ENCODE peak calls at places on chromosome X, in four cellular contexts. U, R, O and G are unnamed samples.
A peak's percentile ranks its signal among the peaks of the same experiment; 100 is the strongest.

GRCh38 chrX:65745992-65746391 is 78.5 kb downstream of the MSN start:
- DNase-seq in O (no peak), R (no peak), U (no peak), G (no peak)

GRCh38 chrX:97524997-97525396 is 641.3 kb downstream of the RPA4 start:
- DNase-seq in O (no peak), U (no peak), R (no peak), G (no peak)

GRCh38 chrX:153361781-153362397 is 27.9 kb downstream of the ZNF275 start:
- DNase-seq in O (no peak), U (no peak), R (no peak), G (no peak)

GRCh38 chrX:140087865-140088264 is 122.5 kb upstream of the CXorf66 start:
- DNase-seq in U (no peak), O (no peak), R (no peak), G (no peak)

GRCh38 chrX:117743469-117744251 is 372.9 kb downstream of the KLHL13 start:
- DNase-seq in U (no peak), R (no peak), O (no peak), G (no peak)

GRCh38 chrX:38917954-38918353 is 116.7 kb downstream of the MID1IP1 start:
- DNase-seq in R (no peak), U (no peak), O (no peak), G (no peak)

GRCh38 chrX:3788494-3789233 is 75.2 kb upstream of the PRKX start:
- DNase-seq in R (no peak), O (no peak), U (no peak), G (no peak)

GRCh38 chrX:102858826-102859627 is 78.0 kb upstream of the RAB40AL start:
- DNase-seq in O (no peak), U (no peak), R (no peak), G (no peak)

GRCh38 chrX:142998447-142999208 is 27.1 kb upstream of the SPANXN4 start:
- DNase-seq in O (no peak), R (no peak), U (no peak), G (no peak)

GRCh38 chrX:38985375-38985774 is 184.1 kb downstream of the MID1IP1 start:
- DNase-seq in U (no peak), R (no peak), O (peak; percentile 8), G (no peak)

GRCh38 chrX:57286507-57287251 is at the start of gene FAAH2:
- DNase-seq in U (peak; percentile 26), O (peak; percentile 1), R (no peak), G (no peak)

GRCh38 chrX:120690941-120691340 is 61.1 kb upstream of the C1GALT1C1 start:
- DNase-seq in U (no peak), O (no peak), R (no peak), G (no peak)

GRCh38 chrX:72572248-72573157 is at the start of gene HDAC8:
- DNase-seq in O (peak; percentile 27), R (peak; percentile 21), U (peak; percentile 67), G (peak; percentile 36)

GRCh38 chrX:19127649-19128168 is 5.4 kb upstream of the ADGRG2 start:
- DNase-seq in R (no peak), U (no peak), O (no peak), G (no peak)

GRCh38 chrX:65635371-65635770 is 32.1 kb upstream of the MSN start:
- DNase-seq in U (peak; percentile 40), O (no peak), R (no peak), G (no peak)

GRCh38 chrX:136170109-136170800 is 22.9 kb downstream of the FHL1 start:
- DNase-seq in O (no peak), U (peak; percentile 49), R (no peak), G (no peak)

GRCh38 chrX:133813991-133814390 is 171.4 kb downstream of the GPC3 start:
- DNase-seq in O (no peak), U (no peak), R (no peak), G (no peak)

GRCh38 chrX:13515181-13515930 is 54.0 kb upstream of the EGFL6 start:
- DNase-seq in U (no peak), O (no peak), R (no peak), G (no peak)

GRCh38 chrX:74906427-74906826 is 18.8 kb downstream of the NEXMIF start:
- DNase-seq in R (no peak), O (no peak), U (no peak), G (no peak)

GRCh38 chrX:117835034-117835433 is 281.6 kb downstream of the KLHL13 start:
- DNase-seq in R (no peak), U (no peak), O (no peak), G (no peak)

GRCh38 chrX:106168107-106168506 is at the start of gene PWWP3B:
- DNase-seq in O (no peak), U (peak; percentile 23), R (peak; percentile 7), G (no peak)

GRCh38 chrX:46587158-46587557 is 13.6 kb downstream of the CHST7 start:
- DNase-seq in R (no peak), O (no peak), U (no peak), G (no peak)

GRCh38 chrX:1788300-1788911 is 173.5 kb downstream of the ASMT start:
- DNase-seq in O (no peak), R (no peak), U (no peak), G (no peak)

GRCh38 chrX:129690435-129690834 is 35.7 kb upstream of the APLN start:
- DNase-seq in R (no peak), O (no peak), U (peak; percentile 52), G (no peak)

GRCh38 chrX:11064851-11065600 is 46.1 kb upstream of the HCCS start:
- DNase-seq in U (no peak), R (no peak), O (no peak), G (no peak)

GRCh38 chrX:118216488-118216887 is 99.9 kb upstream of the KLHL13 start:
- DNase-seq in O (no peak), U (no peak), R (no peak), G (no peak)

GRCh38 chrX:50920132-50920531 is 9.6 kb downstream of the BMP15 start:
- DNase-seq in U (no peak), O (no peak), R (no peak), G (no peak)

GRCh38 chrX:38474543-38474942 is 86.8 kb upstream of the TSPAN7 start:
- DNase-seq in U (no peak), O (no peak), R (no peak), G (no peak)

GRCh38 chrX:75229774-75230173 is 44.1 kb upstream of the UPRT start:
- DNase-seq in U (no peak), O (no peak), R (no peak), G (no peak)

GRCh38 chrX:8868906-8869305 is 67.7 kb upstream of the FAM9A start:
- DNase-seq in U (no peak), R (no peak), O (no peak), G (no peak)

GRCh38 chrX:8869812-8870211 is 68.6 kb upstream of the FAM9A start:
- DNase-seq in U (no peak), O (no peak), R (no peak), G (no peak)

GRCh38 chrX:8870411-8870810 is 69.2 kb upstream of the FAM9A start:
- DNase-seq in R (no peak), O (no peak), U (no peak), G (no peak)

GRCh38 chrX:8873102-8873501 is 71.9 kb upstream of the FAM9A start:
- DNase-seq in U (no peak), O (no peak), R (no peak), G (no peak)

DNA sequence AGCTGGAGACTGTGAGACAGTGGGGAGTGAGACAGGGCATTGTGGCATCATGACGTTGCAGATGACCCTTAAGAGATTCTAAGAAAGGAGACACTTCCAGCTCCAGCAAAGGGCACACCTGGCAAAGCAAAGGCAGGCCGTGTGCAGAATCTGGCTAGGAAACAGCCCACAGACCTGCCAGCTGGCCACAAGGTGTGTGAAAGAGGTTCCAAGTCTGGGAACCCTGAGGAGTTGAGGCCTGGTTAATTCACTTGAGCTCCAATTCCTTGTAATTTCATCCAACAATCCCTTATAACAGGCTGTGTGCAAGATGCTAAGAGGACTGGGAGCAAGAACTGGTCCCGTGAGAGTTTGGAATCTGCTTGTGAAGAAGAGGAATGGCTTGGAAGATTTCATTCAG is 72.8 kb upstream of the FAM9A start:
- DNase-seq in U (no peak), R (no peak), O (no peak), G (no peak)
- TF ChIP-seq POLR2A in U (no peak), R (no peak), O (no peak), G (no peak)

GRCh38 chrX:40644821-40645358 is 2.5 kb downstream of the CXorf38 start:
- DNase-seq in U (peak; percentile 79), R (no peak), O (peak; percentile 37), G (peak; percentile 6)
- TF ChIP-seq POLR2A in U (no peak), R (no peak), O (no peak), G (peak; percentile 23)

GRCh38 chrX:100636321-100636991 is at the start of gene TSPAN6:
- DNase-seq in O (no peak), U (peak; percentile 77), R (peak; percentile 47), G (peak; percentile 56)
- TF ChIP-seq POLR2A in O (no peak), U (no peak), R (peak; percentile 75), G (no peak)

GRCh38 chrX:68827256-68827655 is 1.6 kb upstream of the EFNB1 start:
- DNase-seq in U (no peak), O (peak; percentile 0), R (no peak), G (no peak)

GRCh38 chrX:68829594-68830485 is 1.0 kb downstream of the EFNB1 start:
- DNase-seq in O (peak; percentile 16), U (peak; percentile 25), R (no peak), G (no peak)

GRCh38 chrX:68827848-68828562 is 816 bp upstream of the EFNB1 start:
- DNase-seq in R (peak; percentile 46), O (peak; percentile 31), U (peak; percentile 78), G (peak; percentile 40)

GRCh38 chrX:68830486-68831404 is 1.9 kb downstream of the EFNB1 start:
- DNase-seq in U (no peak), R (no peak), O (peak; percentile 4), G (no peak)

DNA sequence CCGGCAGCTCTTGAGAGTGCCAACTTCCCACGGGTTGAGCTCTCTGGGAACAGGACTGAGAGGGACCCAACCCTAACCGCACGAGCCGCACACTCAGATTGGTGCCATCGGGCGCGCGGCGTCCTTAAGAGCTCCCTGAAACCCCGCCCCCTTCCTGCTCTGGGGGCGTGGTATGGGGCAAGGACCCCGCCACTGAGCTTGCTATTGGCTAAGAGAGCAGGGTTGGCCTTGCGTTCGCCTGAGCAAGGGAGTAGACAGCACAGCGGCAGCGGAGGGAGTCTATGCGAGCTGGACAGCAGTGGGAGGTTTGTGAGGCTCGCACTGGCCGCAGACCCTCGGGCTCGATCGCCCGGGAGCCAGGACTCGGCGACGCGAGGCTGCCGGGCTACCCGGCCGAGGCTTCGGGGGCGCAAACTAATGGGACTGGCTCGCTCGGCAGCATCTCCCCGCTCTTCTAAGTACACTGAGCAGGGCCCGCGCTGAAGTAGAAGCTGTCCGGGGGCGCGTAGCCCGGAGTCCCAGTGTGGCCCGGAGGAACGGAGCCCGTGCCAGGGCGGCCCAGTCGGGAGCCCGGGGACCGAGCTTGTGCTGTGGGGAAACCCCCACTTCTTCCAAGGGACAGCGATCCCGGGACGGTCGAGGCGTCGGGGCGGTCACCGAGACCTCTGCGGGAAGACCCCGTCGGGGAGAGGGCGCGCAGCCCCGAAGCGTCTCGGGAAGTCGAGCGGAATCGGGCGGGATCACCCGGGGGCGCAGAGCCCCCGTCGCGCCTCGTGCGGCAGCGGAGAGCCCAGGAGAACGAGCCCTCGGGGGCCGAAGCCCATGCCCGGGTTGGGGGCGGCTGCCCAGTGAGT is at the start of gene EFNB1:
- DNase-seq in O (peak; percentile 66), R (peak; percentile 78), U (peak; percentile 92), G (peak; percentile 81)
- TF ChIP-seq POLR2A in O (peak; percentile 34), R (peak; percentile 73), U (peak; percentile 84), G (peak; percentile 91)

GRCh38 chrX:114050075-114050796 is 533.6 kb upstream of the HTR2C start:
- DNase-seq in O (no peak), R (no peak), U (no peak), G (no peak)
- TF ChIP-seq POLR2A in O (no peak), R (peak; percentile 60), U (no peak), G (no peak)